ENCODE peak calls at places on chromosomes 11 and 22, in four cellular contexts. One of them, this sample, is unnamed.

GRCh38 chr22:26461188-26461810 is 22.3 kb downstream of the HPS4 start:
- DNase-seq in NCI-H1092: peak
- DNase-seq in kidney epithelial cell: no peak
- DNase-seq in stimulated activated naive B cell treated with anti-CD40 and anti-IgM and Interleukin-4, amounts not matched to agents 10 μg/mL and 1 μg/mL and 100 μg/mL, for 72 hours: no peak
- DNase-seq in this sample: peak

GRCh38 chr22:50114221-50114981 is 24.6 kb downstream of the MOV10L1 start:
- DNase-seq in NCI-H1092: no peak
- DNase-seq in kidney epithelial cell: no peak
- DNase-seq in stimulated activated naive B cell treated with anti-CD40 and anti-IgM and Interleukin-4, amounts not matched to agents 10 μg/mL and 1 μg/mL and 100 μg/mL, for 72 hours: no peak
- DNase-seq in this sample: no peak

GRCh38 chr11:47407746-47408590 is at the start of gene SLC39A13:
- DNase-seq in NCI-H1092: peak
- DNase-seq in kidney epithelial cell: peak
- DNase-seq in stimulated activated naive B cell treated with anti-CD40 and anti-IgM and Interleukin-4, amounts not matched to agents 10 μg/mL and 1 μg/mL and 100 μg/mL, for 72 hours: peak
- DNase-seq in this sample: peak

GRCh38 chr22:44648085-44648820 is 53.8 kb upstream of the PRR5 start:
- DNase-seq in NCI-H1092: no peak
- DNase-seq in kidney epithelial cell: no peak
- DNase-seq in stimulated activated naive B cell treated with anti-CD40 and anti-IgM and Interleukin-4, amounts not matched to agents 10 μg/mL and 1 μg/mL and 100 μg/mL, for 72 hours: no peak
- DNase-seq in this sample: no peak

GRCh38 chr11:42996742-42997307 is 315.0 kb upstream of the API5 start:
- DNase-seq in NCI-H1092: peak
- DNase-seq in kidney epithelial cell: no peak
- DNase-seq in stimulated activated naive B cell treated with anti-CD40 and anti-IgM and Interleukin-4, amounts not matched to agents 10 μg/mL and 1 μg/mL and 100 μg/mL, for 72 hours: no peak
- DNase-seq in this sample: no peak

GRCh38 chr11:15764948-15765347 is 591.4 kb downstream of the SOX6 start:
- DNase-seq in NCI-H1092: no peak
- DNase-seq in kidney epithelial cell: no peak
- DNase-seq in stimulated activated naive B cell treated with anti-CD40 and anti-IgM and Interleukin-4, amounts not matched to agents 10 μg/mL and 1 μg/mL and 100 μg/mL, for 72 hours: no peak
- DNase-seq in this sample: no peak

GRCh38 chr22:50710886-50711285 is 27.1 kb upstream of the ACR start:
- DNase-seq in NCI-H1092: no peak
- DNase-seq in kidney epithelial cell: no peak
- DNase-seq in stimulated activated naive B cell treated with anti-CD40 and anti-IgM and Interleukin-4, amounts not matched to agents 10 μg/mL and 1 μg/mL and 100 μg/mL, for 72 hours: no peak
- DNase-seq in this sample: no peak

GRCh38 chr11:2781413-2782274 is 81.8 kb upstream of the KCNQ1OT1 start:
- DNase-seq in NCI-H1092: no peak
- DNase-seq in kidney epithelial cell: no peak
- DNase-seq in stimulated activated naive B cell treated with anti-CD40 and anti-IgM and Interleukin-4, amounts not matched to agents 10 μg/mL and 1 μg/mL and 100 μg/mL, for 72 hours: no peak
- DNase-seq in this sample: no peak

This sample was measured in COR-L47.